ENCODE peak calls at places on chromosomes 11 and 22, in five cellular contexts. B is BE2C, X is transverse colon, F is stomach, S is colonic mucosa. J is an unnamed sample.

GRCh38 chr22:31526275-31526674 is 29.9 kb downstream of the SFI1 start:
- DNase-seq in B (no peak), X (no peak), F (no peak), S (no peak), J (no peak)

GRCh38 chr22:41908409-41909289 is 6.2 kb downstream of the SHISA8 start:
- DNase-seq in B (no peak), X (no peak), F (no peak), S (no peak), J (no peak)

GRCh38 chr11:63520606-63521170 is 14.8 kb downstream of the LGALS12 start:
- DNase-seq in B (no peak), X (no peak), F (no peak), S (no peak), J (no peak)

GRCh38 chr11:9972917-9973504 is 309.1 kb downstream of the SWAP70 start:
- DNase-seq in B (peak), X (no peak), F (no peak), S (no peak), J (no peak)

GRCh38 chr11:36452231-36452630 is 57.8 kb downstream of the TRAF6 start:
- DNase-seq in B (no peak), X (no peak), F (no peak), S (no peak), J (no peak)

GRCh38 chr11:100445231-100445735 is 241.8 kb upstream of the ARHGAP42 start:
- DNase-seq in B (no peak), X (no peak), F (peak), S (no peak), J (no peak)

GRCh38 chr11:107741044-107741823 is 29.4 kb upstream of the SLN start:
- DNase-seq in B (peak), X (peak), F (no peak), S (no peak), J (no peak)

GRCh38 chr22:38941488-38941987 is 15.9 kb upstream of the APOBEC3A start:
- DNase-seq in B (no peak), X (no peak), F (peak), S (no peak), J (no peak)

GRCh38 chr22:31488988-31489617 is 539 bp downstream of the EIF4ENIF1 start:
- DNase-seq in B (peak), X (peak), F (peak), S (peak), J (no peak)

GRCh38 chr11:47383106-47383505 is 4.8 kb upstream of the SPI1 start:
- DNase-seq in B (no peak), X (no peak), F (no peak), S (no peak), J (no peak)

GRCh38 chr11:111918390-111919256 is at the start of gene C11orf52:
- DNase-seq in B (no peak), X (peak), F (peak), S (peak), J (no peak)

GRCh38 chr11:1073261-1073724 is 1.4 kb upstream of the MUC2 start:
- DNase-seq in B (no peak), X (peak), F (peak), S (peak), J (no peak)

GRCh38 chr22:42273855-42274451 is 3.5 kb upstream of the TCF20 start:
- DNase-seq in B (no peak), X (no peak), F (no peak), S (no peak), J (no peak)

GRCh38 chr11:116855413-116855812 is 18.0 kb upstream of the APOA1 start:
- DNase-seq in B (no peak), X (no peak), F (no peak), S (no peak), J (no peak)

GRCh38 chr22:21868651-21869050 is 1.2 kb upstream of the MAPK1 start:
- DNase-seq in B (no peak), X (no peak), F (no peak), S (no peak), J (no peak)
- H3K4me3 ChIP-seq in B (no peak), X (no peak), F (peak), S (no peak), J (no peak)

GRCh38 chr11:62439785-62440602 is 21.2 kb downstream of the SCGB1A1 start:
- DNase-seq in B (no peak), X (no peak), F (no peak), S (no peak), J (peak)
- H3K4me3 ChIP-seq in B (no peak), X (no peak), F (no peak), S (no peak), J (no peak)

DNA sequence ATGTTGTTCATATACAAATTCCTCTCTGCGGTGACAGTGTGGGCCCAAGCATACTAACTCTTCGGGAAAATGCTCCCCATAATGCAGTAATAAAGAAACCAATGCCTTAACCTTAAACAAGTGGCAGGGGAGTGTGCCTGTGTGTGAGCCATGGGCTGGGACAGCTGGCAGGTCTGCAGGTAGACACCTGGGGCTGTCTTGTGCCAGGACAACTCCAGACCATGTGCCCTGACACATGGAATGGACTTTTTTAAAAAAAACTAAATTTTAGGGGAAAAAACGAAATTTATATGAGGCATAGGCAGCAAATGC is 70.9 kb downstream of the ETS1 start:
- DNase-seq in B (no peak), X (no peak), F (no peak), S (no peak), J (no peak)
- H3K4me3 ChIP-seq in B (no peak), X (no peak), F (no peak), S (no peak), J (peak)

DNA sequence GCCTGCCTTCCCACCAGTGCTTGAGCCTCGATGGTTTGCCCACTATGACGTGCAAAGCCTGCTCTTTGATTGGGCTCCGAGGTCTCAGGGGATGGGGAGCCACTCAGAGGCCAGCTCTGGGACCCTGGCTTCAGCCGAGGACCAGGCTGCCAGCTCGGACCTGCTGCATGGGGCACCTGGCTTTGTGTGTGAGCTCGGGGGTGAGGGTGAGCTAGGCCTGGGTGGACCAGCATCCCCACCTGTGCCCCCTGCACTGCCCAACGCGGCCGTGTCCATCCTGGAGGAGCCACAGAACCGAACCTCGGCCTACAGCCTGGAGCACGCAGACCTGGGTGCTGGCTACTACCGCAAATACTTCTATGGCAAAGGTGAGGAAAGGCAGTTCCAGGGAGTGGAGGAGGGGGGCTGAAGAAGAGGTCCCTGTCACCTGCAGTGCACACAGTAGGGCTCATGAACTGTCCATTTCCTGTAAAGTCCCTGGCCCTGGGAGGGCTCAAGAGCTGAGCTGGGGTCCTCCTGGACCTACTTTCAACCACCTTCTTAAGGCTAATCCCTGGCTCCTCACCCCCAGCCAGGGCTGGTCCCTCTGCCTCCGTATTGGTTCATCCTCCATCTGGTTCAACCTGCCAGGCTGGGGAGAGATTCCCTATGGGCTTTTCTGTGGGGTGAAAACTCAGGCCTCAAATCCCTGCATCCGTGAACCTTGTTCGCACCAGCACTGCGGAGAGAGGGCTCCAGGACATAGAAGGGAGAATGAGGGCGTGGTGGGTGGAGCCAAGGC is 3.5 kb downstream of the SIPA1 start:
- DNase-seq in B (no peak), X (no peak), F (no peak), S (no peak), J (no peak)
- H3K4me3 ChIP-seq in B (no peak), X (no peak), F (peak), S (peak), J (no peak)

DNA sequence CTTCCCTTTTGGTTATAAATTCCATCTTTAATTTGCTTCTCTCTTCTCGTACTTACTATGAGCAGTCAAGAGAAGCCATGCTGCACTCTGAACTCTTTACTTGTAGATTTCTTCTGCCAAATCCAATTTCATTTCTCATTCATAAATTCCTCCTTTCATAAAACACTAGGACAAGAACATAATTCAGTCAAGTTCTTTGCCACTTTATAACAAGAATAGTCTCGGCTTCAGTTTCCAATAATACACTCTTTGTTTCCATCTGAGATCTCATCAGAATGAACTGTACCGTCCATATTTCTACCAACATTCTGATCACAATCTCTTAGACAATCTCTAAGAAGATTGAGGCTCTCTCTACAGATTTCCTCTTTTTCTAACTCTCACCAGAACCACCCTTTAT is 25.1 kb downstream of the IZUMO1R start:
- DNase-seq in B (no peak), X (no peak), F (no peak), S (no peak), J (no peak)
- H3K4me3 ChIP-seq in B (no peak), X (no peak), F (no peak), S (no peak), J (no peak)

GRCh38 chr11:86802146-86802545 is 1.8 kb downstream of the PRSS23 start:
- DNase-seq in B (no peak), X (no peak), F (no peak), S (no peak), J (no peak)
- H3K4me3 ChIP-seq in B (no peak), X (no peak), F (peak), S (peak), J (peak)

J was measured in skeletal muscle cell.